ENCODE peak calls at places on chromosomes 11 and 22, in six cellular contexts. One of them, this sample, is unnamed.

GRCh38 chr11:125489166-125489565 is 6.9 kb downstream of the FEZ1 start:
- DNase-seq in NCI-H774: no peak
- DNase-seq in DMS79: peak; percentile 20
- DNase-seq in NB4: no peak
- DNase-seq in activated CD8-positive, alpha-beta memory T cell treated with anti-CD3 and anti-CD28 coated beads, Interleukin-2, amount 50 U/mL, for 4 hours: no peak
- DNase-seq in fibroblast of the aortic adventitia: no peak
- DNase-seq in this sample: no peak

GRCh38 chr11:65565624-65566453 is 4.4 kb upstream of the ZNRD2 start:
- DNase-seq in NCI-H774: no peak
- DNase-seq in DMS79: peak; percentile 98
- DNase-seq in NB4: no peak
- DNase-seq in activated CD8-positive, alpha-beta memory T cell treated with anti-CD3 and anti-CD28 coated beads, Interleukin-2, amount 50 U/mL, for 4 hours: peak; percentile 42
- DNase-seq in fibroblast of the aortic adventitia: peak; percentile 41
- DNase-seq in this sample: peak; percentile 61

GRCh38 chr11:61057615-61058014 is 44.7 kb upstream of the CD5 start:
- DNase-seq in NCI-H774: no peak
- DNase-seq in DMS79: no peak
- DNase-seq in NB4: no peak
- DNase-seq in activated CD8-positive, alpha-beta memory T cell treated with anti-CD3 and anti-CD28 coated beads, Interleukin-2, amount 50 U/mL, for 4 hours: no peak
- DNase-seq in fibroblast of the aortic adventitia: no peak
- DNase-seq in this sample: no peak

GRCh38 chr22:20750461-20751184 is 23.3 kb upstream of the SERPIND1 start:
- DNase-seq in NCI-H774: peak; percentile 12
- DNase-seq in DMS79: peak; percentile 61
- DNase-seq in NB4: peak; percentile 27
- DNase-seq in activated CD8-positive, alpha-beta memory T cell treated with anti-CD3 and anti-CD28 coated beads, Interleukin-2, amount 50 U/mL, for 4 hours: peak; percentile 36
- DNase-seq in fibroblast of the aortic adventitia: peak; percentile 73
- DNase-seq in this sample: no peak

GRCh38 chr11:63520606-63521170 is 14.8 kb downstream of the LGALS12 start:
- DNase-seq in NCI-H774: no peak
- DNase-seq in DMS79: no peak
- DNase-seq in NB4: no peak
- DNase-seq in activated CD8-positive, alpha-beta memory T cell treated with anti-CD3 and anti-CD28 coated beads, Interleukin-2, amount 50 U/mL, for 4 hours: no peak
- DNase-seq in fibroblast of the aortic adventitia: no peak
- DNase-seq in this sample: no peak

GRCh38 chr11:95512682-95513081 is 276.9 kb downstream of the FAM76B start:
- DNase-seq in NCI-H774: no peak
- DNase-seq in DMS79: no peak
- DNase-seq in NB4: no peak
- DNase-seq in activated CD8-positive, alpha-beta memory T cell treated with anti-CD3 and anti-CD28 coated beads, Interleukin-2, amount 50 U/mL, for 4 hours: no peak
- DNase-seq in fibroblast of the aortic adventitia: peak; percentile 96
- DNase-seq in this sample: no peak

GRCh38 chr11:131800452-131800851 is 430.0 kb downstream of the NTM start:
- DNase-seq in NCI-H774: no peak
- DNase-seq in DMS79: no peak
- DNase-seq in NB4: no peak
- DNase-seq in activated CD8-positive, alpha-beta memory T cell treated with anti-CD3 and anti-CD28 coated beads, Interleukin-2, amount 50 U/mL, for 4 hours: no peak
- DNase-seq in fibroblast of the aortic adventitia: no peak
- DNase-seq in this sample: no peak

GRCh38 chr11:92251980-92252379 is 27.4 kb downstream of the FAT3 start:
- DNase-seq in NCI-H774: no peak
- DNase-seq in DMS79: no peak
- DNase-seq in NB4: no peak
- DNase-seq in activated CD8-positive, alpha-beta memory T cell treated with anti-CD3 and anti-CD28 coated beads, Interleukin-2, amount 50 U/mL, for 4 hours: no peak
- DNase-seq in fibroblast of the aortic adventitia: peak; percentile 2
- DNase-seq in this sample: no peak

GRCh38 chr11:107203656-107204055 is 185.4 kb upstream of the GUCY1A2 start:
- DNase-seq in NCI-H774: no peak
- DNase-seq in DMS79: no peak
- DNase-seq in NB4: no peak
- DNase-seq in activated CD8-positive, alpha-beta memory T cell treated with anti-CD3 and anti-CD28 coated beads, Interleukin-2, amount 50 U/mL, for 4 hours: no peak
- DNase-seq in fibroblast of the aortic adventitia: no peak
- DNase-seq in this sample: no peak

GRCh38 chr11:33737362-33737821 is 1.2 kb upstream of the CD59 start:
- DNase-seq in NCI-H774: no peak
- DNase-seq in DMS79: no peak
- DNase-seq in NB4: no peak
- DNase-seq in activated CD8-positive, alpha-beta memory T cell treated with anti-CD3 and anti-CD28 coated beads, Interleukin-2, amount 50 U/mL, for 4 hours: no peak
- DNase-seq in fibroblast of the aortic adventitia: no peak
- DNase-seq in this sample: no peak

GRCh38 chr22:22748297-22748743 is 103.9 kb downstream of the GGTLC2 start:
- DNase-seq in NCI-H774: no peak
- DNase-seq in DMS79: no peak
- DNase-seq in NB4: peak; percentile 55
- DNase-seq in activated CD8-positive, alpha-beta memory T cell treated with anti-CD3 and anti-CD28 coated beads, Interleukin-2, amount 50 U/mL, for 4 hours: peak; percentile 35
- DNase-seq in fibroblast of the aortic adventitia: peak; percentile 68
- DNase-seq in this sample: no peak

This sample was measured in NCI-H187 treated with DMSO at 0.1 percent for 48 hours.